ENCODE peak calls at places on chromosome 14, in eight cellular contexts. I is ovary, H is heart left ventricle, S is transverse colon, B is esophagus squamous epithelium, A is body of pancreas, J is GM12878, Y is Peyer's patch. T is an unnamed sample. For H3K4me1, the result is how much of the 10 kb centered on the place peaks cover.

GRCh38 chr14:95891742-95892141 is 15.1 kb downstream of the TUNAR start:
- DNase-seq in I (no peak), H (no peak), S (no peak), B (no peak), A (no peak), J (no peak), Y (no peak), T (no peak)

GRCh38 chr14:100654814-100655795 is 67.9 kb upstream of the BEGAIN start:
- DNase-seq in I (peak), H (no peak), S (peak), B (no peak), A (peak), J (no peak), Y (no peak), T (no peak)

GRCh38 chr14:84442481-84442880 is 1087.5 kb upstream of the FLRT2 start:
- DNase-seq in I (no peak), H (no peak), S (no peak), B (no peak), A (no peak), J (no peak), Y (no peak), T (no peak)

GRCh38 chr14:101322223-101322622 is 239.1 kb upstream of the DIO3 start:
- DNase-seq in I (no peak), H (no peak), S (no peak), B (no peak), A (no peak), J (no peak), Y (no peak), T (no peak)

GRCh38 chr14:91649930-91650329 is 82.0 kb downstream of the CATSPERB start:
- DNase-seq in I (no peak), H (no peak), S (no peak), B (no peak), A (peak), J (no peak), Y (no peak), T (no peak)

GRCh38 chr14:95496690-95497241 is 19.7 kb downstream of the SYNE3 start:
- DNase-seq in I (peak), H (no peak), S (no peak), B (no peak), A (no peak), J (no peak), Y (no peak), T (no peak)

GRCh38 chr14:88983755-88984154 is 159.3 kb downstream of the TTC8 start:
- DNase-seq in I (no peak), H (no peak), S (no peak), B (no peak), A (no peak), J (no peak), Y (no peak), T (no peak)

GRCh38 chr14:92435154-92435553 is 78.4 kb upstream of the RIN3 start:
- DNase-seq in I (no peak), H (no peak), S (no peak), B (no peak), A (no peak), J (no peak), Y (no peak), T (no peak)

GRCh38 chr14:94016446-94016976 is 9.6 kb upstream of the OTUB2 start:
- DNase-seq in I (no peak), H (no peak), S (no peak), B (no peak), A (no peak), J (no peak), Y (no peak), T (no peak)

GRCh38 chr14:85401396-85401795 is 128.5 kb upstream of the FLRT2 start:
- DNase-seq in I (no peak), H (no peak), S (no peak), B (no peak), A (no peak), J (no peak), Y (no peak), T (no peak)

GRCh38 chr14:39762576-39763401 is 330.6 kb upstream of the FBXO33 start:
- DNase-seq in I (no peak), H (no peak), S (no peak), B (no peak), A (no peak), J (peak), Y (no peak), T (no peak)

GRCh38 chr14:29064305-29064704 is 297.7 kb downstream of the FOXG1 start:
- DNase-seq in I (no peak), H (no peak), S (no peak), B (no peak), A (no peak), J (no peak), Y (no peak), T (no peak)

GRCh38 chr14:24734917-24735500 is 101.0 kb upstream of the GZMB start:
- DNase-seq in I (no peak), H (peak), S (peak), B (no peak), A (peak), J (no peak), Y (no peak), T (no peak)

GRCh38 chr14:34359423-34360120 is 102.5 kb downstream of the SPTSSA start:
- DNase-seq in I (no peak), H (no peak), S (peak), B (no peak), A (no peak), J (no peak), Y (no peak), T (no peak)

GRCh38 chr14:60575008-60575407 is 66.1 kb downstream of the SIX6 start:
- DNase-seq in I (no peak), H (no peak), S (no peak), B (no peak), A (no peak), J (no peak), Y (no peak), T (no peak)

GRCh38 chr14:102442241-102443211 is 67.0 kb downstream of the ANKRD9 start:
- DNase-seq in I (no peak), H (no peak), S (peak), B (no peak), A (no peak), J (no peak), Y (no peak), T (no peak)

GRCh38 chr14:96711559-96712267 is 85.5 kb upstream of the VRK1 start:
- DNase-seq in I (no peak), H (no peak), S (no peak), B (no peak), A (no peak), J (no peak), Y (no peak), T (no peak)

GRCh38 chr14:101202627-101203404 is 299.3 kb upstream of the RTL1 start:
- DNase-seq in I (peak), H (no peak), S (no peak), B (no peak), A (no peak), J (no peak), Y (no peak), T (no peak)

GRCh38 chr14:81955123-81955522 is 421.5 kb upstream of the SEL1L start:
- DNase-seq in I (no peak), H (no peak), S (no peak), B (no peak), A (no peak), J (no peak), Y (no peak), T (no peak)

GRCh38 chr14:31726337-31726736 is 165.1 kb downstream of the NUBPL start:
- DNase-seq in I (no peak), H (no peak), S (no peak), B (no peak), A (no peak), J (no peak), Y (no peak), T (no peak)

GRCh38 chr14:101557811-101558738 is 3.2 kb upstream of the DIO3 start:
- DNase-seq in I (peak), H (no peak), S (peak), B (no peak), A (peak), J (no peak), Y (no peak), T (no peak)

GRCh38 chr14:53054457-53054856 is 98.7 kb downstream of the DDHD1 start:
- DNase-seq in I (no peak), H (no peak), S (no peak), B (no peak), A (no peak), J (no peak), Y (no peak), T (no peak)

GRCh38 chr14:24954037-24954696 is 95.8 kb downstream of the STXBP6 start:
- DNase-seq in I (no peak), H (no peak), S (no peak), B (no peak), A (no peak), J (peak), Y (no peak), T (no peak)

GRCh38 chr14:84988391-84988790 is 541.6 kb upstream of the FLRT2 start:
- DNase-seq in I (no peak), H (no peak), S (no peak), B (no peak), A (no peak), J (no peak), Y (no peak), T (no peak)

GRCh38 chr14:37232907-37233481 is 35.3 kb downstream of the MIPOL1 start:
- DNase-seq in I (no peak), H (no peak), S (no peak), B (no peak), A (no peak), J (no peak), Y (no peak), T (no peak)

GRCh38 chr14:89027097-89027740 is 202.8 kb downstream of the TTC8 start:
- DNase-seq in I (peak), H (peak), S (peak), B (no peak), A (peak), J (no peak), Y (peak), T (peak)

GRCh38 chr14:70707138-70708038 is 65.7 kb downstream of the TTC9 start:
- DNase-seq in I (peak), H (no peak), S (no peak), B (no peak), A (peak), J (peak), Y (no peak), T (no peak)

GRCh38 chr14:101781240-101782061 is 19.9 kb downstream of the PPP2R5C start:
- DNase-seq in I (peak), H (no peak), S (no peak), B (no peak), A (peak), J (no peak), Y (no peak), T (no peak)

GRCh38 chr14:102490456-102490855 is 19.1 kb downstream of the ANKRD9 start:
- DNase-seq in I (peak), H (no peak), S (no peak), B (no peak), A (no peak), J (no peak), Y (no peak), T (no peak)

GRCh38 chr14:58151701-58152568 is at the start of gene ARMH4:
- DNase-seq in I (peak), H (peak), S (peak), B (no peak), A (peak), J (no peak), Y (peak), T (peak)

GRCh38 chr14:55580401-55581010 is 499 bp downstream of the KTN1 start:
- DNase-seq in I (peak), H (peak), S (peak), B (no peak), A (peak), J (no peak), Y (peak), T (peak)

GRCh38 chr14:84128025-84128424 is 1401.9 kb upstream of the FLRT2 start:
- DNase-seq in I (no peak), H (no peak), S (no peak), B (no peak), A (no peak), J (no peak), Y (no peak), T (no peak)

GRCh38 chr14:78202178-78202577 is 32.0 kb downstream of the NRXN3 start:
- DNase-seq in I (no peak), H (no peak), S (no peak), B (no peak), A (no peak), J (no peak), Y (no peak), T (no peak)

GRCh38 chr14:49584058-49584457 is 2.1 kb downstream of the RPS29 start:
- DNase-seq in I (no peak), H (no peak), S (no peak), B (no peak), A (no peak), J (no peak), Y (no peak), T (no peak)

GRCh38 chr14:78836777-78837176 is 666.6 kb downstream of the NRXN3 start:
- DNase-seq in I (no peak), H (no peak), S (peak), B (no peak), A (peak), J (peak), Y (no peak), T (no peak)

GRCh38 chr14:104051092-104051813 is 34.2 kb upstream of the ASPG start:
- DNase-seq in I (no peak), H (no peak), S (no peak), B (no peak), A (no peak), J (no peak), Y (no peak), T (no peak)
- H3K4me1 ChIP-seq in I (under half), H (under half), S (under half), B (under half), A (under half), J (under half), Y (under half), T (under half)

GRCh38 chr14:66225337-66225736 is 260.8 kb upstream of the CCDC196 start:
- DNase-seq in I (no peak), H (no peak), S (no peak), B (no peak), A (no peak), J (no peak), Y (no peak), T (no peak)
- TF ChIP-seq POLR2A in I (no peak), H (no peak), S (no peak), B (no peak), A (no peak), J (no peak), Y (no peak), T (no peak)

DNA sequence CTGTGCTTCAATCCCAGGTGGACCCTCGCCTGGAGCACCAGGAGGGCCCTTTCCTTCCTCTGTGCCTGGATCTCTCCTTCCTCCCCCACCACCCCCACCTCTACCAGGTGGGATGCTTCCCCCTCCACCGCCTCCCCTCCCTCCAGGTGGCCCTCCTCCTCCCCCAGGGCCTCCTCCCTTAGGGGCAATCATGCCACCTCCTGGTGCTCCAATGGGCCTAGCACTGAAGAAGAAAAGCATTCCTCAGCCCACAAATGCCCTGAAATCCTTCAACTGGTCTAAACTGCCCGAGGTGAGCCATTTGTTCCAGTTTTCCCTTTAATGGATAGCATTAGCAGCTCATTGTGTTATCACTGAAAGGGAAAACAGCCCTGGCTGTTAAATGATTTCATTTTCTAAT is 134.0 kb downstream of the GPR135 start:
- DNase-seq in I (no peak), H (no peak), S (no peak), B (no peak), A (no peak), J (no peak), Y (no peak), T (no peak)
- H3K27ac ChIP-seq in I (no peak), H (peak), S (peak), B (peak), A (no peak), J (no peak), Y (peak), T (no peak)

GRCh38 chr14:99203080-99203479 is 68.9 kb downstream of the BCL11B start:
- DNase-seq in I (no peak), H (no peak), S (no peak), B (no peak), A (no peak), J (no peak), Y (no peak), T (no peak)
- H3K4me1 ChIP-seq in I (under half), H (under half), S (under half), B (under half), A (under half), J (under half), Y (under half), T (under half)

DNA sequence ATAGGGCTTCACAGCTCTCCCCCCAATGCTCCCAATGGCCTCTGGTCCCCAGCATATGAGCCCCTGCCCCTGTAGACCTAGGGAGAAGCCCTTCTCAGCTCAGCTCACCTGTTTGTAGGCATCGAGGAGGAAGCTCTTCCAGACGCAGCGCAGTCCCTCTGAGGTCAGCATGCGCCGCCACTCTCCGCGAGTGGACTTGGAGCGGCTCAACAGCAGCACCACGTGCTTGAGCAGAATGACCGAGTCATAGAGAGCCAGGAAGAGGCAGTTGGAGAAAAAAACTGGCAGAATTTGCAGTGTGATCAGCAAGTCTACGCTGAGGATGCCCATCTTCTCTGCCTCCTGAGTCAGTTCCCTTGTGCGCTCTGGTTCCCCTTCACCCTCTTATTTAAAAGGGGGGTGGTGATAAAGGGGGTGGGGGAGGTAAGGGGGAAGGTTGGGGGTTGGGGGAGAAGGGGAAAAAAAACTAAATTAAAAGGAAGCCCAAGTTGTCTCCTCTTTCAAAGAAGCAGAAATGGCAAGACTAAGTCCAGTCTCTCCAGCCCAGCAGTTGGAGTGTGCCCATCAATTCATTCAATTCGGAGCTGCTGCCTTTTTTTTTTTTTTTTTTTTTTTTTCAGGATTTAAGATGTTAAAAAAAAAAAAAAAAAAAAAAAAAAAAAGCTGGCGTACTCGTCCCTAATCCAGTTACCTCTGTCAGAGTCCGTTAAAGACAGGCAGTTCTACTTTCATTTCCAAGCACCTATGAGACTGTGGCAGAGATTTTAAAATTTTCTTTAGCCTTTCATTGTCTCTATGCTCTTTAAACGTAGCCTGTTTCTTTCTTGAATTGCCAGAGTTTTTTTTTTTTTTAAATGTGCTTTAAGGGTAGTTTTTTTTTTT is at the start of gene DIO2:
- DNase-seq in I (no peak), H (peak), S (no peak), B (no peak), A (peak), J (no peak), Y (no peak), T (no peak)
- TF ChIP-seq POLR2A in I (no peak), H (no peak), S (no peak), B (no peak), A (no peak), J (no peak), Y (no peak), T (no peak)

DNA sequence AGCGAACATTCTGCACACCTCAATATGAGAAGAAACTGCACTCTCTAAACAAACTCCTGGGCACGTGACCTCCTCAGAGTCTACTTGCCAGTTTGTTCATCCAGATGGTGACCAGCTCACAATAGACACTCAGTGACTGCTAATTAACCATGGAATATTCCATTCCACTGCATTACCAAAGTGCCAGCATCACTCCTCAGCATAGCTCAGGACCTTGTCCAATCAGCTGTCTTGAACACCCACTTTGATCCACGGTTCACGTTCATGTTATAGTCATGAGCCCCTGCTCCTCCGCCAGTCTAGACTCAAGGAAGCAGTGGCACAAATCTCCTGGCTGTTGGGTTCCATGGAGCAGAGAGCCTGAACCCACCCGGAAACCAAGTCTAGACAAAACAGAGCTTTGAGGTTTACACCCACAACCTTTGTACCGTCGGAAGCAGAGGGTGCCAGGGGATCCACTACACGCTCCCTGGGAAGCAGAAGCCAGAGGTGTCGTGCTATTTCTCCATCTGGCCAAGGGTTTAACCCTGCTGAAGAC is 285.3 kb downstream of the ZFP36L1 start:
- DNase-seq in I (no peak), H (no peak), S (no peak), B (no peak), A (no peak), J (no peak), Y (no peak), T (no peak)
- H3K27ac ChIP-seq in I (no peak), H (no peak), S (peak), B (peak), A (peak), J (peak), Y (peak), T (peak)